ENCODE peak calls at places on chromosomes 7 and 10, in seven cellular contexts. One of them, this sample, is unnamed.
A peak's percentile ranks its signal among the peaks of the same experiment; 100 is the strongest.

GRCh38 chr7:81767883-81768282 is 2.0 kb downstream of the HGF start:
- DNase-seq in breast epithelium: no peak
- DNase-seq in ovary: no peak
- DNase-seq in Panc1: no peak
- DNase-seq in dorsolateral prefrontal cortex: no peak
- DNase-seq in osteocyte: no peak
- DNase-seq in neural crest cell: no peak
- DNase-seq in this sample: no peak

GRCh38 chr10:35565602-35566061 is 39.5 kb upstream of the GJD4 start:
- DNase-seq in breast epithelium: no peak
- DNase-seq in ovary: no peak
- DNase-seq in Panc1: no peak
- DNase-seq in dorsolateral prefrontal cortex: peak; percentile 71
- DNase-seq in osteocyte: no peak
- DNase-seq in neural crest cell: no peak
- DNase-seq in this sample: no peak

GRCh38 chr10:62723375-62723774 is 81.1 kb upstream of the ADO start:
- DNase-seq in breast epithelium: no peak
- DNase-seq in ovary: no peak
- DNase-seq in Panc1: no peak
- DNase-seq in dorsolateral prefrontal cortex: no peak
- DNase-seq in osteocyte: no peak
- DNase-seq in neural crest cell: no peak
- DNase-seq in this sample: no peak

GRCh38 chr10:30819306-30820190 is 190.0 kb upstream of the LYZL2 start:
- DNase-seq in breast epithelium: no peak
- DNase-seq in ovary: no peak
- DNase-seq in Panc1: no peak
- DNase-seq in dorsolateral prefrontal cortex: no peak
- DNase-seq in osteocyte: no peak
- DNase-seq in neural crest cell: no peak
- DNase-seq in this sample: no peak

GRCh38 chr10:48447356-48448215 is 141.1 kb downstream of the MAPK8 start:
- DNase-seq in breast epithelium: no peak
- DNase-seq in ovary: no peak
- DNase-seq in Panc1: no peak
- DNase-seq in dorsolateral prefrontal cortex: peak; percentile 23
- DNase-seq in osteocyte: peak; percentile 56
- DNase-seq in neural crest cell: no peak
- DNase-seq in this sample: no peak

GRCh38 chr10:3848005-3848767 is 63.2 kb upstream of the KLF6 start:
- DNase-seq in breast epithelium: no peak
- DNase-seq in ovary: no peak
- DNase-seq in Panc1: no peak
- DNase-seq in dorsolateral prefrontal cortex: no peak
- DNase-seq in osteocyte: no peak
- DNase-seq in neural crest cell: no peak
- DNase-seq in this sample: no peak

GRCh38 chr10:48549236-48549635 is 55.6 kb downstream of the ARHGAP22 start:
- DNase-seq in breast epithelium: no peak
- DNase-seq in ovary: no peak
- DNase-seq in Panc1: no peak
- DNase-seq in dorsolateral prefrontal cortex: no peak
- DNase-seq in osteocyte: peak; percentile 63
- DNase-seq in neural crest cell: no peak
- DNase-seq in this sample: no peak

GRCh38 chr7:2628137-2628482 is 3.7 kb upstream of the TTYH3 start:
- DNase-seq in breast epithelium: no peak
- DNase-seq in ovary: no peak
- DNase-seq in Panc1: no peak
- DNase-seq in dorsolateral prefrontal cortex: no peak
- DNase-seq in osteocyte: no peak
- DNase-seq in neural crest cell: no peak
- DNase-seq in this sample: no peak

GRCh38 chr7:128913856-128914565 is 3.5 kb upstream of the KCP start:
- DNase-seq in breast epithelium: no peak
- DNase-seq in ovary: no peak
- DNase-seq in Panc1: no peak
- DNase-seq in dorsolateral prefrontal cortex: no peak
- DNase-seq in osteocyte: no peak
- DNase-seq in neural crest cell: no peak
- DNase-seq in this sample: no peak

GRCh38 chr7:128915271-128915819 is 4.8 kb upstream of the KCP start:
- DNase-seq in breast epithelium: no peak
- DNase-seq in ovary: no peak
- DNase-seq in Panc1: no peak
- DNase-seq in dorsolateral prefrontal cortex: no peak
- DNase-seq in osteocyte: no peak
- DNase-seq in neural crest cell: no peak
- DNase-seq in this sample: no peak

GRCh38 chr7:128915841-128916642 is 5.5 kb upstream of the KCP start:
- DNase-seq in breast epithelium: no peak
- DNase-seq in ovary: no peak
- DNase-seq in Panc1: no peak
- DNase-seq in dorsolateral prefrontal cortex: no peak
- DNase-seq in osteocyte: no peak
- DNase-seq in neural crest cell: no peak
- DNase-seq in this sample: no peak

GRCh38 chr7:128916643-128916915 is 6.1 kb upstream of the KCP start:
- DNase-seq in breast epithelium: no peak
- DNase-seq in ovary: no peak
- DNase-seq in Panc1: no peak
- DNase-seq in dorsolateral prefrontal cortex: no peak
- DNase-seq in osteocyte: no peak
- DNase-seq in neural crest cell: no peak
- DNase-seq in this sample: no peak

DNA sequence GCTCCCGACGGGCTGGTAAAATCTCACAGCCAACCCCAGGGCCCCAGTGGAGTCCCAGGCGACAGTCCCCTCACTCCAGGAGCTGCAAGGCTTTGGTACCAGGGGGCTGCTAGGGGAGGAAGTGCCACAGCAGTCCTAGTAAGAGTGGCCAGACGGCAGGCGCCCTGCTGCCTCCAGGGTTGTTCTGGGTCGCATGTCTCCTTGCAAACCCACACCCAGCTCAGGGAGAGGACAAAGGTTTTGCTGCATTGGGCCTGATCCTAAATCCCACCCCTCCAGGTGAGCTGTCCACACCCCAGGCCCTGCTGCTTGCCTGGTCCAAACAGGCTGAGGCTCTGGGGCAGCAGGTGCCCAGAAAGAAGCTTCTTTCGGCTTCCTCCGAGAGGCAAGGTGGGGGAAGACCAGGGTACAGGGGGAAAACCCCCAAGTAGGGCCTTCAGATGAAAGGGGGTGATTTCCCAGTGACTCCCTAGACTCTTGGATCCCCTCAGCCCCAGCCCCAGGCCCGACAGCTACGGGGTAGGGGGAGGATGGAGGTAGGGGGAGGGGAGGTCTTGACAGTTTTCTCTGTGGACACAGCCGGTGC is 4.2 kb upstream of the KCP start:
- DNase-seq in breast epithelium: no peak
- DNase-seq in ovary: no peak
- DNase-seq in Panc1: no peak
- DNase-seq in dorsolateral prefrontal cortex: no peak
- DNase-seq in osteocyte: no peak
- DNase-seq in neural crest cell: no peak
- DNase-seq in this sample: no peak
- TF ChIP-seq CTCF in breast epithelium: no peak
- TF ChIP-seq CTCF in ovary: no peak
- TF ChIP-seq CTCF in Panc1: no peak
- TF ChIP-seq CTCF in dorsolateral prefrontal cortex: no peak
- TF ChIP-seq CTCF in osteocyte: no peak
- TF ChIP-seq CTCF in neural crest cell: no peak
- TF ChIP-seq CTCF in this sample: no peak

GRCh38 chr10:22807238-22807637 is 92.9 kb upstream of the PIP4K2A start:
- DNase-seq in breast epithelium: no peak
- DNase-seq in ovary: no peak
- DNase-seq in Panc1: no peak
- DNase-seq in dorsolateral prefrontal cortex: no peak
- DNase-seq in osteocyte: no peak
- DNase-seq in neural crest cell: no peak
- DNase-seq in this sample: no peak

GRCh38 chr10:22803201-22803895 is 89.0 kb upstream of the PIP4K2A start:
- DNase-seq in breast epithelium: no peak
- DNase-seq in ovary: no peak
- DNase-seq in Panc1: no peak
- DNase-seq in dorsolateral prefrontal cortex: no peak
- DNase-seq in osteocyte: no peak
- DNase-seq in neural crest cell: no peak
- DNase-seq in this sample: no peak

GRCh38 chr10:22801759-22802158 is 87.4 kb upstream of the PIP4K2A start:
- DNase-seq in breast epithelium: no peak
- DNase-seq in ovary: no peak
- DNase-seq in Panc1: no peak
- DNase-seq in dorsolateral prefrontal cortex: no peak
- DNase-seq in osteocyte: no peak
- DNase-seq in neural crest cell: no peak
- DNase-seq in this sample: no peak

GRCh38 chr10:22810643-22811254 is 96.4 kb upstream of the PIP4K2A start:
- DNase-seq in breast epithelium: no peak
- DNase-seq in ovary: no peak
- DNase-seq in Panc1: no peak
- DNase-seq in dorsolateral prefrontal cortex: no peak
- DNase-seq in osteocyte: no peak
- DNase-seq in neural crest cell: no peak
- DNase-seq in this sample: no peak

GRCh38 chr10:22805304-22805703 is 90.9 kb upstream of the PIP4K2A start:
- DNase-seq in breast epithelium: no peak
- DNase-seq in ovary: no peak
- DNase-seq in Panc1: peak; percentile 13
- DNase-seq in dorsolateral prefrontal cortex: peak; percentile 58
- DNase-seq in osteocyte: no peak
- DNase-seq in neural crest cell: no peak
- DNase-seq in this sample: no peak
- TF ChIP-seq CTCF in breast epithelium: no peak
- TF ChIP-seq CTCF in ovary: no peak
- TF ChIP-seq CTCF in Panc1: no peak
- TF ChIP-seq CTCF in dorsolateral prefrontal cortex: peak; percentile 32
- TF ChIP-seq CTCF in osteocyte: peak; percentile 42
- TF ChIP-seq CTCF in neural crest cell: no peak
- TF ChIP-seq CTCF in this sample: no peak

GRCh38 chr10:68211635-68212034 is 20.3 kb downstream of the ATOH7 start:
- DNase-seq in breast epithelium: no peak
- DNase-seq in ovary: no peak
- DNase-seq in Panc1: no peak
- DNase-seq in dorsolateral prefrontal cortex: no peak
- DNase-seq in osteocyte: no peak
- DNase-seq in neural crest cell: no peak
- DNase-seq in this sample: no peak

GRCh38 chr10:68212721-68213352 is 19.1 kb downstream of the ATOH7 start:
- DNase-seq in breast epithelium: no peak
- DNase-seq in ovary: no peak
- DNase-seq in Panc1: no peak
- DNase-seq in dorsolateral prefrontal cortex: no peak
- DNase-seq in osteocyte: no peak
- DNase-seq in neural crest cell: no peak
- DNase-seq in this sample: no peak

GRCh38 chr10:68202965-68203358 is 29.0 kb downstream of the ATOH7 start:
- DNase-seq in breast epithelium: no peak
- DNase-seq in ovary: no peak
- DNase-seq in Panc1: no peak
- DNase-seq in dorsolateral prefrontal cortex: no peak
- DNase-seq in osteocyte: no peak
- DNase-seq in neural crest cell: no peak
- DNase-seq in this sample: no peak

DNA sequence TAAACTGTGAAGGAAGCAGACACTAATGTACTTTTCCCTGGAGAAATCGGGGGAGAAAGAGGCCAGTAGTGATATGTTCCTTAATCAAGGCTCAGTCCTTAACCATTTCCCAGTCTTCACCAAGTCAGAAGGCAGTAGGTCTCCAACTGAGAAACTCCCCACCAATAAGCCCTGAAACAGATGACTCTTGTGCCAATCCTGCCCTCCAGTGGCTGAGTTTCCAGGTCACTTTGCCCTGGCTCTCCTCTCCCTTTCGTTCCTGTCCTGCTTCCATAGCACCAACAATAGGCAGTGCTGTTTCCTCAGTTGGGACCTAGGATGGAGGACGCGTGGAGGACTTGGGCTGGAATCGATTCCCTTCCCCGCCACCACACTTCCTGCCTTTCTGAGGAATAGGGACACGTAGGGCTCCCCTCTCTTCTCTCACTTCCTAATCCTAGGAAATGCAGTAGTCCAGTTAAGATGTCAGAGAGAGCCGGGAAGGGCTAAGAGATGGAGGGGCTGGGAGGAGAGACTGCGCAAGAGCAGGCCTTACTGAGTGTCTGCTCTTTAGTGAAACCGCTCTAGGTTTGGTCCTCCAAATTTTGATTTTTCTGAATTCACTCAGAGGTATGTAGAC is 23.4 kb downstream of the ATOH7 start:
- DNase-seq in breast epithelium: no peak
- DNase-seq in ovary: peak; percentile 31
- DNase-seq in Panc1: no peak
- DNase-seq in dorsolateral prefrontal cortex: peak; percentile 63
- DNase-seq in osteocyte: no peak
- DNase-seq in neural crest cell: peak; percentile 51
- DNase-seq in this sample: no peak
- TF ChIP-seq CTCF in breast epithelium: no peak
- TF ChIP-seq CTCF in ovary: no peak
- TF ChIP-seq CTCF in Panc1: peak; percentile 89
- TF ChIP-seq CTCF in dorsolateral prefrontal cortex: peak; percentile 74
- TF ChIP-seq CTCF in osteocyte: peak; percentile 84
- TF ChIP-seq CTCF in neural crest cell: peak; percentile 62
- TF ChIP-seq CTCF in this sample: no peak

GRCh38 chr7:44736896-44737295 is 11.8 kb upstream of the ZMIZ2 start:
- DNase-seq in breast epithelium: no peak
- DNase-seq in ovary: no peak
- DNase-seq in Panc1: no peak
- DNase-seq in dorsolateral prefrontal cortex: no peak
- DNase-seq in osteocyte: no peak
- DNase-seq in neural crest cell: no peak
- DNase-seq in this sample: no peak

GRCh38 chr7:44738876-44739665 is 9.6 kb upstream of the ZMIZ2 start:
- DNase-seq in breast epithelium: no peak
- DNase-seq in ovary: no peak
- DNase-seq in Panc1: no peak
- DNase-seq in dorsolateral prefrontal cortex: no peak
- DNase-seq in osteocyte: no peak
- DNase-seq in neural crest cell: no peak
- DNase-seq in this sample: no peak

GRCh38 chr7:44733708-44734481 is 14.8 kb upstream of the ZMIZ2 start:
- DNase-seq in breast epithelium: no peak
- DNase-seq in ovary: no peak
- DNase-seq in Panc1: peak; percentile 70
- DNase-seq in dorsolateral prefrontal cortex: no peak
- DNase-seq in osteocyte: no peak
- DNase-seq in neural crest cell: no peak
- DNase-seq in this sample: no peak

GRCh38 chr7:44738031-44738730 is 10.5 kb upstream of the ZMIZ2 start:
- DNase-seq in breast epithelium: no peak
- DNase-seq in ovary: no peak
- DNase-seq in Panc1: no peak
- DNase-seq in dorsolateral prefrontal cortex: no peak
- DNase-seq in osteocyte: no peak
- DNase-seq in neural crest cell: no peak
- DNase-seq in this sample: no peak

DNA sequence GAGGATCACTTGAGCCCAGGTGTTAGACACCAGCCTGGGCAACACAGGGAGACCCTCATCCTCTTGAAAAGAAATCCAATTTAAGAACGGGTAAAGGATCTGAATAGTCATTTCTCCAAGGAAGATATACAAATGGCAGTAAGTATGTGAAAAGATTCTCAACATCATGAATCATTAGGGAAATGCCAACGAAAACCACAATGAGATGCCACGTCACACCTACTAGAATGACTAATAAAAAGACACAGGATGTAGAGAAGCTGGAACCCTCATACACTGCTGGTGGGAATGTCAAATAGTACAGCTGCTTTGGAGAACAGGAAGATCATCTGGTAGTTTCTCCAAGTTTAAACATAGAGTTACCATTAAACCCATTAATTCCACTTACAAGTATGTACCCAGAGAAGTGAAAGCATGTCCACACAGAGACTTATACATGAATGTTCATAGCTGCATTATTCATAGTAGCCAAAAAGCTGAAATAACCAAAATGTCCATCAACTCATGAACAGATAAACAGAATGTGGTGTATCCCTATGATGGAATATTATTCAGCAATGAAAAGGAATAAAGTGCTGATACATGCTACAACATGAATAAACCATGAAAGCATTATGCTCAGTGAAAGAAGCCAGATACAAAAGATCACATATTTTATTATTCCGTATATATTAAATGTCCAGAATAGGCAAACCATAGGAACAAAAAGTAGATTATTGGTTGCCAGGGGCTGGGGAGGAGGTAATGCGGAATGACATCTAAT is 13.1 kb upstream of the ZMIZ2 start:
- DNase-seq in breast epithelium: no peak
- DNase-seq in ovary: no peak
- DNase-seq in Panc1: peak; percentile 98
- DNase-seq in dorsolateral prefrontal cortex: no peak
- DNase-seq in osteocyte: no peak
- DNase-seq in neural crest cell: no peak
- DNase-seq in this sample: no peak
- TF ChIP-seq CTCF in breast epithelium: no peak
- TF ChIP-seq CTCF in ovary: no peak
- TF ChIP-seq CTCF in Panc1: no peak
- TF ChIP-seq CTCF in dorsolateral prefrontal cortex: no peak
- TF ChIP-seq CTCF in osteocyte: no peak
- TF ChIP-seq CTCF in neural crest cell: no peak
- TF ChIP-seq CTCF in this sample: no peak

This sample was measured in omental fat pad.